ENCODE peak calls at places on chromosomes 5 and 9, in five cellular contexts. E is endothelial cell, Z is progenitor cell of endocrine pancreas, C is heart left ventricle, D is fibroblast of the aortic adventitia. K is an unnamed sample.

GRCh38 chr5:140114341-140115185 is 654 bp downstream of the PURA start:
- DNase-seq in E (peak; percentile 58), C (peak; percentile 59), Z (peak; percentile 46), D (peak; percentile 47), K (peak; percentile 23)

GRCh38 chr9:127035423-127035822 is 87.0 kb downstream of the ANGPTL2 start:
- DNase-seq in Z (no peak), E (no peak), D (peak; percentile 79), C (peak; percentile 55), K (no peak)

GRCh38 chr9:133122935-133123611 is 2.0 kb upstream of the RALGDS start:
- DNase-seq in E (no peak), Z (no peak), D (no peak), C (no peak), K (no peak)

GRCh38 chr5:137395011-137395755 is 103.9 kb downstream of the SPOCK1 start:
- DNase-seq in D (peak; percentile 43), E (no peak), Z (no peak), C (no peak), K (no peak)

GRCh38 chr9:133609311-133610098 is at the start of gene FAM163B:
- DNase-seq in Z (peak; percentile 71), D (peak; percentile 16), E (peak; percentile 78), C (peak; percentile 53), K (no peak)

GRCh38 chr9:92767078-92768054 is 2.7 kb upstream of the BICD2 start:
- DNase-seq in D (no peak), E (no peak), Z (no peak), C (no peak), K (no peak)

GRCh38 chr5:10674582-10674981 is 86.5 kb downstream of the DAP start:
- DNase-seq in D (no peak), E (no peak), Z (no peak), C (no peak), K (no peak)

GRCh38 chr9:96014078-96014477 is 138.6 kb downstream of the ERCC6L2 start:
- DNase-seq in E (no peak), D (no peak), Z (no peak), C (no peak), K (peak; percentile 38)

GRCh38 chr5:16707168-16707868 is 90.5 kb upstream of the RETREG1 start:
- DNase-seq in D (no peak), Z (no peak), E (no peak), C (no peak), K (no peak)

GRCh38 chr5:173577166-173577565 is 39.3 kb downstream of the BOD1 start:
- DNase-seq in C (no peak), E (no peak), Z (no peak), D (no peak), K (no peak)

GRCh38 chr9:79581388-79581787 is 9.6 kb downstream of the TLE4 start:
- DNase-seq in Z (no peak), C (no peak), D (peak; percentile 51), E (no peak), K (no peak)

GRCh38 chr9:100437860-100438805 is 11.2 kb downstream of the MSANTD3 start:
- DNase-seq in E (peak; percentile 75), D (peak; percentile 86), Z (peak; percentile 59), C (peak; percentile 52), K (peak; percentile 57)

GRCh38 chr5:102528600-102528999 is 29.8 kb upstream of the SLCO6A1 start:
- DNase-seq in D (peak; percentile 25), C (no peak), Z (no peak), E (no peak), K (no peak)

GRCh38 chr5:94658272-94658671 is 39.8 kb downstream of the SLF1 start:
- DNase-seq in C (no peak), D (no peak), E (no peak), Z (no peak), K (no peak)

GRCh38 chr5:55903121-55903701 is 52.1 kb downstream of the IL31RA start:
- DNase-seq in E (no peak), D (peak; percentile 23), Z (no peak), C (no peak), K (peak; percentile 57)

GRCh38 chr9:89461302-89461701 is 36.6 kb downstream of the SEMA4D start:
- DNase-seq in D (peak; percentile 5), Z (no peak), E (no peak), C (no peak), K (no peak)

GRCh38 chr5:14810941-14811573 is 60.5 kb downstream of the ANKH start:
- DNase-seq in E (no peak), D (no peak), C (no peak), Z (no peak), K (no peak)

GRCh38 chr5:56019306-56020272 is 24.8 kb upstream of the IL6ST start:
- DNase-seq in Z (no peak), D (peak; percentile 82), E (no peak), C (no peak), K (no peak)

GRCh38 chr9:4143951-4144717 is 155.7 kb downstream of the GLIS3 start:
- DNase-seq in C (no peak), D (peak; percentile 62), E (no peak), Z (no peak), K (no peak)

GRCh38 chr5:116042375-116042774 is 10.1 kb downstream of the ARL14EPL start:
- DNase-seq in D (no peak), Z (no peak), C (no peak), E (no peak), K (no peak)

GRCh38 chr5:109719978-109720377 is 30.3 kb downstream of the MAN2A1 start:
- DNase-seq in E (no peak), C (no peak), Z (no peak), D (no peak), K (no peak)
- TF ChIP-seq CTCF in E (no peak), C (no peak), Z (no peak), D (no peak), K (no peak)

DNA sequence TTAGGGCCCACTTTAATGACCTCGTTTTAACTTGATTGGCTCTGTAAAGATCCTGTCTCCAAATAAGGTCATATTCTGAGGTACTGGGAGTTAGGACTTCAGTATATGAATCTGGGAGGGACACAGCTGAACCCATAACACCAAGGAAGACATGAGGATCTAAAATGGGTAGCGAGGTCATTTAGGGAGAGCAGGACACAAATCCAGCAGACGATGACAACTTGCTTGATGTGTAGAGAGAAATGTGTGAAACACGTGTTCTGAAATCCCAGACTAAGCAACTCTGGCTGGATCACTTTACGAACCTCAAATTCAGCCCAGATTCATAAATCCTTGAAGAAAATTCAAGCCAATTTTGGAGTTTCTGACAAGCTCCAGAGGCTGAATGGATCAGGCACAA is 74.1 kb upstream of the SLC30A5 start:
- DNase-seq in D (no peak), E (no peak), Z (no peak), C (no peak), K (no peak)
- TF ChIP-seq CTCF in D (no peak), E (no peak), Z (no peak), C (no peak), K (no peak)

DNA sequence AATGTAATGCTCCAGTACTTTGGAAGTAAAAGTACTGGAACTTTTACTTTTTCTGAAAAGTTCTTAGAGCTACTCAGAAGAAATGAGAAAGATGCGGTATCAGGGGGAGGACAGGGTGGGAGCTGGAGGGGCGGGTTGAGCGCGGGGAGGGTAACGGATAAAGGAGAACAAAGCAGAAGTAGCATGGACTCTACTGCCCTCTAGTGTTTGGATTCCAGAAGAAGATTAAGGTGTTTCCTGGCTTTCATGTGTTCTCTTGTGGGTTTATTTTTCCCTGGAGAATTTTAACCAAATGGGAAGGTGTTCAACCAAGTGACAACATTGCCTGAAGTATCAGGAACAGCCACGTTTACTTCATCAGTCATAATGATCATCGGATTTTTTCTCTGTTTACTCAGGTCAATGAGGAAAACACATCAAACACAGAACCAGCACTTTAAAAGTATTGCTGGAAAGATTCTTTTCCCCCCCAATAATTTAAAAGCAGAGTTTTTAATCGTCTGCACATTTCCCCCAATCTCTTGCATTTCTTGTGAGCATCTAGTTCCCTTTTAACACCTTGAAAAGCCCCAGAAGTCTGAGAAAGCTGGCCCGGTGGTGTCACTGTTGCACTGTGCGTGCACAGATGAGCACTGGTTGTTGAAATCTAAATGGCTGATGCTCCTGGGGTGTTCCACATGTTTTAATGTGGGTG is 190.6 kb downstream of the MPDZ start:
- DNase-seq in D (peak; percentile 78), C (no peak), Z (no peak), E (peak; percentile 27), K (no peak)
- TF ChIP-seq CTCF in D (peak; percentile 80), C (peak; percentile 69), Z (peak; percentile 82), E (peak; percentile 91), K (no peak)

GRCh38 chr5:166865206-166865605 is 1426.2 kb upstream of the WWC1 start:
- DNase-seq in Z (no peak), D (no peak), C (no peak), E (no peak), K (no peak)
- TF ChIP-seq CTCF in Z (no peak), D (no peak), C (no peak), E (no peak), K (no peak)

GRCh38 chr9:21994996-21995651 is 533 bp downstream of the CDKN2B-AS1 start:
- DNase-seq in C (peak; percentile 81), D (peak; percentile 77), E (peak; percentile 64), Z (no peak), K (peak; percentile 54)

GRCh38 chr9:21996858-21997257 is 2.3 kb downstream of the CDKN2B-AS1 start:
- DNase-seq in Z (no peak), D (no peak), C (no peak), E (no peak), K (no peak)

GRCh38 chr9:21994526-21994995 is at the start of gene CDKN2B-AS1:
- DNase-seq in E (peak; percentile 46), Z (peak; percentile 25), C (peak; percentile 51), D (no peak), K (no peak)

GRCh38 chr9:21996438-21996837 is 1.8 kb downstream of the CDKN2B-AS1 start:
- DNase-seq in C (no peak), Z (no peak), D (no peak), E (no peak), K (no peak)

GRCh38 chr9:21995652-21996275 is 1.2 kb downstream of the CDKN2B-AS1 start:
- DNase-seq in Z (peak; percentile 33), C (peak; percentile 59), D (no peak), E (peak; percentile 64), K (peak; percentile 17)
- TF ChIP-seq CTCF in Z (no peak), C (no peak), D (no peak), E (no peak), K (no peak)

DNA sequence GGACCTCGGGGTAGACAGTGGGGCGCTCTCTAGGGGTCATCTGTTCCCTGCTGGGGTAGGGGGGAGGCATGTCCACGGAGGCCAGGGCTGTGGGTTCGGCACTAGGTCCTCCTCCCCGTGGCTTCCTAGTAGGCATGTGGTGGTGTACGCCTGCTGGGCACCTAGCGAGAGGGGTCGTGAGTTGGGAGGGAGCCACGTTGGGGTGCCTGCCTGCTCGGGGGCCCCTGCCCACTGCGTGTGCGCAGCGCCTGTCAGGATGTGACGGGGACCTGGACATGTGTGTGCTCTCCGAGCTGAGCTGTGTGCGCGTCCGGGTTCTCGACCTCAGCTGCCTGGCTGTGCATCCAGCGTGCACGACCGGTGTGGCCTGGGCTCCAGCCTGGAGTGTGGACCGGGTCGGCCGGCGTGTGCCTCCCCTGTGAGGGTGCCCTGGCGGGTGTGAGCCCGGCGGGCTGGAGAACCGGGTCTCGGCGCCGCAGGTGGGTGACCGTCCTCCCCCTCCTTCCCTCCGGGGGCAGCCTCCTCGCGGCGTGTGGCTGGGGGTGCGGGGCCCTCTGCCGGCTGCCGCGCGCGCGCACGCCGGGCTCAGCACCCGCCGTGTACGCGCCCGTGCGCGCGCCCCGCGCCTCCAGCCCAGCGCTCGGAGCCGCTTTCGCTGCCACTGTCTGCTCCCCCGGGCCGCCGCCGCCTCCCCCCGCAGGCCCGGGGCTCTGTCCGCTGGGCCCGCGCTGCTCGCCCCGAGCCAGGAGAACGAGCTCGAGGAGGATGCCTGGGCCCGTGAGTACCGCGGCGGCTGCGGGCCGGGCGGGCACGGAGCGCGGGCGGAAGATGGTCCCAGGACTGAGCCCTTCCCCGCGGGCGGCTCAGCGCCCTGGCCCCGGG is at the start of gene PRR7:
- DNase-seq in E (peak; percentile 47), C (peak; percentile 75), D (peak; percentile 39), Z (peak; percentile 43), K (peak; percentile 80)
- TF ChIP-seq CTCF in E (no peak), C (no peak), D (no peak), Z (peak; percentile 30), K (no peak)

K was measured in CD8-positive, alpha-beta T cell.